ENCODE peak calls at places on chromosomes 13 and 19, in seven cellular contexts. One of them, this sample, is unnamed.

GRCh38 chr19:58154287-58154678 is 3.7 kb upstream of the ZNF329 start:
- DNase-seq in cardiac muscle cell: peak; percentile 53
- DNase-seq in mucosa of descending colon: peak; percentile 52
- DNase-seq in neural progenitor cell: peak; percentile 62
- DNase-seq in breast epithelium: peak; percentile 40
- DNase-seq in neuronal stem cell: no peak
- DNase-seq in BE2C: no peak
- DNase-seq in this sample: no peak

GRCh38 chr13:32038353-32038752 is 6.8 kb downstream of the FRY start:
- DNase-seq in breast epithelium: no peak
- DNase-seq in cardiac muscle cell: no peak
- DNase-seq in mucosa of descending colon: no peak
- DNase-seq in BE2C: peak; percentile 38
- DNase-seq in neuronal stem cell: no peak
- DNase-seq in neural progenitor cell: no peak
- DNase-seq in this sample: no peak

GRCh38 chr19:42253245-42254082 is 1.5 kb downstream of the ERF start:
- DNase-seq in mucosa of descending colon: peak; percentile 84
- DNase-seq in breast epithelium: peak; percentile 66
- DNase-seq in neural progenitor cell: peak; percentile 91
- DNase-seq in neuronal stem cell: peak; percentile 73
- DNase-seq in BE2C: peak; percentile 66
- DNase-seq in cardiac muscle cell: peak; percentile 75
- DNase-seq in this sample: peak; percentile 54

GRCh38 chr13:51733656-51734334 is 70.2 kb downstream of the DHRS12 start:
- DNase-seq in neural progenitor cell: no peak
- DNase-seq in mucosa of descending colon: no peak
- DNase-seq in cardiac muscle cell: peak; percentile 9
- DNase-seq in BE2C: no peak
- DNase-seq in breast epithelium: no peak
- DNase-seq in neuronal stem cell: no peak
- DNase-seq in this sample: no peak

GRCh38 chr13:113846639-113847318 is 17.1 kb downstream of the GAS6 start:
- DNase-seq in mucosa of descending colon: peak; percentile 55
- DNase-seq in neural progenitor cell: no peak
- DNase-seq in BE2C: no peak
- DNase-seq in neuronal stem cell: no peak
- DNase-seq in breast epithelium: no peak
- DNase-seq in cardiac muscle cell: no peak
- DNase-seq in this sample: no peak

GRCh38 chr13:25965596-25965995 is 86.2 kb downstream of the SHISA2 start:
- DNase-seq in neuronal stem cell: no peak
- DNase-seq in neural progenitor cell: no peak
- DNase-seq in mucosa of descending colon: no peak
- DNase-seq in BE2C: no peak
- DNase-seq in breast epithelium: no peak
- DNase-seq in cardiac muscle cell: no peak
- DNase-seq in this sample: no peak

GRCh38 chr19:7427944-7428343 is 60.9 kb downstream of the PEX11G start:
- DNase-seq in neural progenitor cell: no peak
- DNase-seq in neuronal stem cell: no peak
- DNase-seq in breast epithelium: no peak
- DNase-seq in BE2C: no peak
- DNase-seq in mucosa of descending colon: no peak
- DNase-seq in cardiac muscle cell: no peak
- DNase-seq in this sample: no peak

GRCh38 chr13:58843567-58843966 is 1212.0 kb downstream of the PCDH17 start:
- DNase-seq in neuronal stem cell: no peak
- DNase-seq in breast epithelium: no peak
- DNase-seq in mucosa of descending colon: no peak
- DNase-seq in neural progenitor cell: no peak
- DNase-seq in BE2C: no peak
- DNase-seq in cardiac muscle cell: no peak
- DNase-seq in this sample: no peak

GRCh38 chr19:14114854-14115253 is 2.7 kb downstream of the PRKACA start:
- DNase-seq in BE2C: peak; percentile 61
- DNase-seq in cardiac muscle cell: peak; percentile 44
- DNase-seq in breast epithelium: no peak
- DNase-seq in neural progenitor cell: peak; percentile 60
- DNase-seq in neuronal stem cell: no peak
- DNase-seq in mucosa of descending colon: peak; percentile 77
- DNase-seq in this sample: peak; percentile 16

GRCh38 chr19:40279761-40280607 is 5.2 kb downstream of the AKT2 start:
- DNase-seq in BE2C: no peak
- DNase-seq in neural progenitor cell: no peak
- DNase-seq in cardiac muscle cell: no peak
- DNase-seq in mucosa of descending colon: no peak
- DNase-seq in neuronal stem cell: no peak
- DNase-seq in breast epithelium: no peak
- DNase-seq in this sample: no peak

GRCh38 chr19:40281381-40282208 is 3.5 kb downstream of the AKT2 start:
- DNase-seq in BE2C: no peak
- DNase-seq in breast epithelium: no peak
- DNase-seq in mucosa of descending colon: no peak
- DNase-seq in neural progenitor cell: no peak
- DNase-seq in cardiac muscle cell: no peak
- DNase-seq in neuronal stem cell: no peak
- DNase-seq in this sample: no peak

GRCh38 chr19:40282209-40282580 is 3.0 kb downstream of the AKT2 start:
- DNase-seq in BE2C: no peak
- DNase-seq in neural progenitor cell: no peak
- DNase-seq in breast epithelium: no peak
- DNase-seq in neuronal stem cell: no peak
- DNase-seq in mucosa of descending colon: no peak
- DNase-seq in cardiac muscle cell: no peak
- DNase-seq in this sample: no peak

GRCh38 chr19:40279120-40279551 is 6.0 kb downstream of the AKT2 start:
- DNase-seq in cardiac muscle cell: peak; percentile 23
- DNase-seq in breast epithelium: no peak
- DNase-seq in mucosa of descending colon: peak; percentile 65
- DNase-seq in BE2C: no peak
- DNase-seq in neuronal stem cell: no peak
- DNase-seq in neural progenitor cell: no peak
- DNase-seq in this sample: no peak

DNA sequence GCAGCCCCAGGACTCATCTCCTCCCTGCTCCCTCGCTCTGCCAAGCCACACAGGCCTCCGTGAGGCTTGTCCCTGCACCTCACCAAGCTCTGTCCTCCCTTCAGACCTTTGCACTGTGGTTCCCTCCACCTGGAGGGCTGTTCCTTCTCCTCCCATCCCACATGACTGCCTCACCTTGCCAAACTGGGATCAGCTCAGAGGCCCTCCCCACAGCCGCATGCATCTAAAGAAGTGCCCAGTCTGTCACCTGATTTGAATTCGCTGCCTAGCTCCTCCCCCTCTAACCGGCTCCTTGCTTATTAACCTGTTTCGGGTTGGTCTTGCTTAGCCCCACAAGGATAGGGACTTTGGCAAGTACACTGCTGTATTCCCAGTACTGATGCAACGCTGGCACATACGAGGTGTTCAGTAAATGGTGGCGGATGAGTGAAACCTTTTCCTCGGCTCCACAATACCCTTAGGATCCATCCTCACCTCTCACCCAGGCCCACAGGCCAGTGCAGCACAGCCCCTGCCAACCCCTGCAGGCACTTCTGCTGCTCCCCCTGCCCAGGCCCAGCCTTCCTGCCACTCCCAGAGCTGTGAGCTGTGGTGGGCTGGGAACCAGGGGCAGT is 4.4 kb downstream of the AKT2 start:
- DNase-seq in mucosa of descending colon: peak; percentile 82
- DNase-seq in neuronal stem cell: no peak
- DNase-seq in cardiac muscle cell: no peak
- DNase-seq in neural progenitor cell: no peak
- DNase-seq in BE2C: no peak
- DNase-seq in breast epithelium: peak; percentile 52
- DNase-seq in this sample: no peak
- H3K4me3 ChIP-seq in mucosa of descending colon: no peak overlapping the region
- H3K4me3 ChIP-seq in neuronal stem cell: no peak overlapping the region
- H3K4me3 ChIP-seq in cardiac muscle cell: no peak overlapping the region
- H3K4me3 ChIP-seq in neural progenitor cell: no peak overlapping the region
- H3K4me3 ChIP-seq in BE2C: no peak overlapping the region
- H3K4me3 ChIP-seq in breast epithelium: no peak overlapping the region
- H3K4me3 ChIP-seq in this sample: no peak overlapping the region

DNA sequence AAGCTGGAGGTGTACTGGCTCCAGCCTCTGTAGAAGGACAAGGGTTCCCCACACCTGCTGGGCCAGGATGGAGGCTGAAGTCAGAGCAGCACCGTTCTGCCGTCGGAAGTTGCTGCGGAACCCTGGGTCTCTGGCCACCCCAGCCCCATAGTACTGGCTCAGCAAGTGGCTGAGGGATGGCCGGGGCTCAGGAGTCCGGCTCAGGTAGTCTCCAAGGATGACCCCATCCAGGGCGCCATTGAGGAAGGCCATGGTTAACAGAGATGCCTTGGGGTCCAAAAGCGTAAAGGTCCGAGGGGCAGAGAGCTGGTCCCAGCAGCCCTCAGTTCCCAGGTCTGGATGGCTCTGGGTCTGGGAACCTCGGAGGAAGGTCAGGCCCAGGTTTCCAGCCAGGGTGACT is 3.7 kb downstream of the PGLYRP2 start:
- DNase-seq in breast epithelium: no peak
- DNase-seq in neuronal stem cell: no peak
- DNase-seq in mucosa of descending colon: no peak
- DNase-seq in BE2C: no peak
- DNase-seq in neural progenitor cell: no peak
- DNase-seq in cardiac muscle cell: no peak
- DNase-seq in this sample: no peak
- H3K4me1 ChIP-seq in breast epithelium: no peaks in the 10 kb centered on the region
- H3K4me1 ChIP-seq in neuronal stem cell: no peaks in the 10 kb centered on the region
- H3K4me1 ChIP-seq in mucosa of descending colon: no peaks in the 10 kb centered on the region
- H3K4me1 ChIP-seq in BE2C: no peaks in the 10 kb centered on the region
- H3K4me1 ChIP-seq in neural progenitor cell: no peaks in the 10 kb centered on the region
- H3K4me1 ChIP-seq in cardiac muscle cell: no peaks in the 10 kb centered on the region
- H3K4me1 ChIP-seq in this sample: peaks cover 7% of the 10 kb centered on the region

DNA sequence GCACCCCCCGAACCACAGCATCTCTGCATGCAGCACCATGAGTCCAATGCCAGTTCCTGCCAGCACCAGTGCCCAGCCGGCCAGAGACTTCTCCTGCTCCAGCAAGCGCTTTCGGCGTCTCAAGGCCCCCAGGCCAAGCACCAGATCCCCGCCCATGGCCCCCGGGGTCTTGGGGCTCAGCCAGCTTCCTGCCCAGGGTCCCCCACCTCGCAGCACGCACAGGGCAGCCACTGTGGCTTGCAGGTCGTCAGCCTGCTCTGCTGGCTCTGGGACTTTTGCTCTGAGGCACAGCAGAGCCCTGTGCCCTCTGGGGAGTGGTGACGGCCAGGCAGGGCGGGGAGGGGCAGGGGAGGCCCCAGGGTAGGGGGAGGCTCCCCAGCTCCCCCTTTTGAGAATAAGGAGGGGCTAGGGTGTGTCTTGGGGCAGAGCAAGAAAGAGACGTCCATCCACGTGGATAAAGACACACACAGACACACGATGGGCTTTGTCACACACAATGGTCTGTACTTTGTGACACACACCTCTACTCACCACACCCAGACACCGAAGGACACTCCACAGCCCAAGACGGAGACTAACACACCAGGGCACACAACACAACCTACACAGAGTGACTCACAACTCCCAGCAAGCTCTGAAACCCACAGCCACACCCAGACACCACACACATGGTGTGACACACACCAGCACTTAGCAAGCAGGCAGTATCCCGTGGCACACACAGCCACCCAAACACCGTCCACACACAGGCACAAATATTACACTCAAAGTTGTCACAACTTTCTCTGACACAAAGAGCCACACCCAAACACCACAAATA is at the start of gene KCNN4:
- DNase-seq in neural progenitor cell: no peak
- DNase-seq in neuronal stem cell: no peak
- DNase-seq in breast epithelium: no peak
- DNase-seq in mucosa of descending colon: peak; percentile 89
- DNase-seq in BE2C: no peak
- DNase-seq in cardiac muscle cell: no peak
- DNase-seq in this sample: peak; percentile 45
- H3K4me3 ChIP-seq in neural progenitor cell: no peak within 1 kb of the TSS
- H3K4me3 ChIP-seq in neuronal stem cell: no peak within 1 kb of the TSS
- H3K4me3 ChIP-seq in breast epithelium: no peak within 1 kb of the TSS
- H3K4me3 ChIP-seq in mucosa of descending colon: no peak within 1 kb of the TSS
- H3K4me3 ChIP-seq in BE2C: no peak within 1 kb of the TSS
- H3K4me3 ChIP-seq in cardiac muscle cell: no peak within 1 kb of the TSS
- H3K4me3 ChIP-seq in this sample: peak within 1 kb of the TSS; percentile 51

GRCh38 chr13:101631403-101631802 is 178.9 kb downstream of the ITGBL1 start:
- DNase-seq in neural progenitor cell: no peak
- DNase-seq in breast epithelium: no peak
- DNase-seq in cardiac muscle cell: no peak
- DNase-seq in mucosa of descending colon: no peak
- DNase-seq in BE2C: no peak
- DNase-seq in neuronal stem cell: no peak
- DNase-seq in this sample: no peak
- H3K4me1 ChIP-seq in neural progenitor cell: no peaks in the 10 kb centered on the region
- H3K4me1 ChIP-seq in breast epithelium: no peaks in the 10 kb centered on the region
- H3K4me1 ChIP-seq in cardiac muscle cell: no peaks in the 10 kb centered on the region
- H3K4me1 ChIP-seq in mucosa of descending colon: no peaks in the 10 kb centered on the region
- H3K4me1 ChIP-seq in BE2C: no peaks in the 10 kb centered on the region
- H3K4me1 ChIP-seq in neuronal stem cell: no peaks in the 10 kb centered on the region
- H3K4me1 ChIP-seq in this sample: no peaks in the 10 kb centered on the region

GRCh38 chr13:97234236-97234635 is 12.1 kb downstream of the MBNL2 start:
- DNase-seq in BE2C: no peak
- DNase-seq in neural progenitor cell: no peak
- DNase-seq in cardiac muscle cell: no peak
- DNase-seq in neuronal stem cell: no peak
- DNase-seq in mucosa of descending colon: peak; percentile 69
- DNase-seq in breast epithelium: no peak
- DNase-seq in this sample: no peak

GRCh38 chr13:97234742-97235141 is 12.6 kb downstream of the MBNL2 start:
- DNase-seq in cardiac muscle cell: no peak
- DNase-seq in breast epithelium: no peak
- DNase-seq in BE2C: no peak
- DNase-seq in neuronal stem cell: no peak
- DNase-seq in mucosa of descending colon: peak; percentile 57
- DNase-seq in neural progenitor cell: no peak
- DNase-seq in this sample: no peak

GRCh38 chr13:97237388-97237787 is 15.3 kb downstream of the MBNL2 start:
- DNase-seq in neural progenitor cell: no peak
- DNase-seq in cardiac muscle cell: no peak
- DNase-seq in breast epithelium: no peak
- DNase-seq in neuronal stem cell: no peak
- DNase-seq in mucosa of descending colon: no peak
- DNase-seq in BE2C: no peak
- DNase-seq in this sample: no peak

GRCh38 chr13:97233499-97233898 is 11.4 kb downstream of the MBNL2 start:
- DNase-seq in breast epithelium: no peak
- DNase-seq in neural progenitor cell: peak; percentile 21
- DNase-seq in BE2C: no peak
- DNase-seq in cardiac muscle cell: no peak
- DNase-seq in mucosa of descending colon: no peak
- DNase-seq in neuronal stem cell: no peak
- DNase-seq in this sample: no peak

GRCh38 chr13:97235549-97236206 is 13.5 kb downstream of the MBNL2 start:
- DNase-seq in breast epithelium: no peak
- DNase-seq in neural progenitor cell: no peak
- DNase-seq in mucosa of descending colon: peak; percentile 70
- DNase-seq in cardiac muscle cell: no peak
- DNase-seq in neuronal stem cell: no peak
- DNase-seq in BE2C: peak; percentile 61
- DNase-seq in this sample: no peak
- H3K4me3 ChIP-seq in breast epithelium: peak overlapping the region; percentile 10
- H3K4me3 ChIP-seq in neural progenitor cell: no peak overlapping the region
- H3K4me3 ChIP-seq in mucosa of descending colon: no peak overlapping the region
- H3K4me3 ChIP-seq in cardiac muscle cell: no peak overlapping the region
- H3K4me3 ChIP-seq in neuronal stem cell: no peak overlapping the region
- H3K4me3 ChIP-seq in BE2C: peak overlapping the region; percentile 45
- H3K4me3 ChIP-seq in this sample: no peak overlapping the region

This sample was measured in effector memory CD4-positive, alpha-beta T cell.